ENCODE peak calls at places on chromosome 1, in six cellular contexts. H, C, Z, U, O and B are unnamed samples.

GRCh38 chr1:88519156-88519555 is 164.9 kb upstream of the PKN2 start:
- DNase-seq in C (no peak), Z (peak; percentile 70), U (no peak), H (no peak), O (no peak), B (no peak)

GRCh38 chr1:180291004-180291403 is 60.9 kb downstream of the LHX4 start:
- DNase-seq in U (no peak), Z (no peak), C (no peak), H (no peak), O (no peak), B (no peak)

GRCh38 chr1:42176902-42177519 is 12.5 kb upstream of the GUCA2A start:
- DNase-seq in Z (peak; percentile 35), O (no peak), U (peak; percentile 39), H (no peak), C (peak; percentile 89), B (peak; percentile 55)

GRCh38 chr1:40344597-40344996 is 27.5 kb upstream of the COL9A2 start:
- DNase-seq in U (peak; percentile 21), Z (peak; percentile 49), O (no peak), C (peak; percentile 18), H (no peak), B (no peak)

GRCh38 chr1:230052665-230053064 is 14.4 kb upstream of the GALNT2 start:
- DNase-seq in U (no peak), O (no peak), H (no peak), C (no peak), Z (no peak), B (no peak)

GRCh38 chr1:236172041-236172579 is 29.8 kb downstream of the GPR137B start:
- DNase-seq in O (no peak), U (no peak), Z (no peak), C (no peak), H (no peak), B (no peak)

GRCh38 chr1:186275818-186276217 is 99.2 kb downstream of the TPR start:
- DNase-seq in U (no peak), O (no peak), Z (no peak), C (no peak), H (no peak), B (no peak)

GRCh38 chr1:26582836-26583460 is 53.4 kb downstream of the RPS6KA1 start:
- DNase-seq in U (peak; percentile 11), C (no peak), H (no peak), O (no peak), Z (peak; percentile 60), B (no peak)

GRCh38 chr1:54547601-54548388 is at the start of gene ACOT11:
- DNase-seq in Z (peak; percentile 39), C (peak; percentile 75), O (no peak), H (no peak), U (no peak), B (no peak)

GRCh38 chr1:32605711-32606424 is 44.5 kb downstream of the ZBTB8OS start:
- DNase-seq in U (no peak), Z (no peak), O (no peak), C (no peak), H (no peak), B (no peak)

GRCh38 chr1:24481098-24481497 is 21.5 kb upstream of the RCAN3 start:
- DNase-seq in C (no peak), U (no peak), H (no peak), Z (no peak), O (no peak), B (peak; percentile 34)

GRCh38 chr1:65368403-65368802 is 52.1 kb upstream of the LEPR start:
- DNase-seq in C (no peak), H (no peak), U (no peak), O (no peak), Z (no peak), B (no peak)

GRCh38 chr1:920506-920905 is 3.2 kb upstream of the SAMD11 start:
- DNase-seq in H (no peak), U (no peak), C (no peak), Z (no peak), O (no peak), B (no peak)

GRCh38 chr1:19436716-19437476 is 48.4 kb downstream of the CAPZB start:
- DNase-seq in Z (peak; percentile 46), O (no peak), U (peak; percentile 78), C (no peak), H (no peak), B (no peak)

GRCh38 chr1:174967845-174968705 is 31.7 kb upstream of the CACYBP start:
- DNase-seq in H (no peak), C (no peak), Z (no peak), U (no peak), O (no peak), B (peak; percentile 83)

GRCh38 chr1:226569879-226570547 is 21.4 kb downstream of the STUM start:
- DNase-seq in H (peak; percentile 27), O (no peak), Z (no peak), C (peak; percentile 89), U (no peak), B (no peak)

GRCh38 chr1:168774241-168774640 is 45.2 kb upstream of the DPT start:
- DNase-seq in C (no peak), U (no peak), H (no peak), O (no peak), Z (peak; percentile 52), B (no peak)

GRCh38 chr1:152758636-152759035 is 811 bp downstream of the KPRP start:
- DNase-seq in C (no peak), Z (no peak), U (no peak), O (no peak), H (no peak), B (no peak)

GRCh38 chr1:40710581-40711315 is 19.2 kb downstream of the NFYC start:
- DNase-seq in Z (peak; percentile 37), U (no peak), O (no peak), C (peak; percentile 43), H (no peak), B (no peak)

GRCh38 chr1:212225416-212225815 is 59.8 kb upstream of the PPP2R5A start:
- DNase-seq in O (no peak), U (no peak), C (peak; percentile 30), H (no peak), Z (no peak), B (no peak)

GRCh38 chr1:53681647-53682368 is 57.2 kb downstream of the GLIS1 start:
- DNase-seq in C (peak; percentile 91), O (peak; percentile 38), Z (no peak), U (peak; percentile 25), H (peak; percentile 27), B (peak; percentile 81)

GRCh38 chr1:43766818-43767525 is 59.6 kb downstream of the ST3GAL3 start:
- DNase-seq in O (no peak), Z (peak; percentile 58), U (peak; percentile 73), C (peak; percentile 87), H (no peak), B (no peak)

DNA sequence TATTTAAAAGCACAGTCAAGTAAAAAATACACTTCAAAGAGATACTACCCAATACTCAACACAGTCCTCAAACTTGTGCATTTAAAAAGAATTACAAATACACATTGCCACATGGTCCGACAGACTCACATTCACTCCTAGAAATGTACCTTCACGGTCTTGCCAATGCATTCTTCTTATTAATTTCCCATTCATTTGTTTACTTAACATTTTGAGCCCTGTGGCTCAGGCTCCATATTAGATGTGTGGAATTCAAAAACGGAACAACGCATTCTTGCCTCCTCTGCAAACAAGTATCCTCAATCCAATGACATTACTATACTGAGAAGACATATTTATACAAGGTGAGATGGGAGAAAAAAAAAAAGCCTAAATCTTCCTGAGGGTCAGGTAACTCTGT is 2.5 kb upstream of the DUSP23 start:
- DNase-seq in C (no peak), U (no peak), O (no peak), H (no peak), Z (no peak), B (no peak)
- H3K27ac ChIP-seq in C (no peak overlapping the region), U (no peak overlapping the region), O (no peak overlapping the region), H (no peak overlapping the region), Z (no peak overlapping the region), B (no peak overlapping the region)

DNA sequence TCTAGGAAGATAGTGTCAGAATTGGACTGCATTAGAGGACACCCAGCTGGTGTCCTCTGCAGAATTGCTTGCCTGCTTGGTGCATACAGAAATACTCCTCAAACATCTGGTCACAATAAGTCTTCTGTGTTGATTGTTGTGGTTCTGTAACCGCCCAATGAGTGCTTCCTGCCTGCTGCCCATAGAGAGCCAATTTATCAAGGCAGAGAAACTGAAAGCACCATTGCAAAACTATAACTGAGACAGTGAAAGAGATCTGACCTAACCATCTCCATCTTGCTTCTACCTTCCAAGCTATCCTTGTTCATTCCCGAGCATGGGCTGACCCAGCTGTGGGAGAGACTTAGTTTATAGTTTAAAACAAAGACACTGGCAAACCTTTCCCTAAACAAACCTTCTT is 462.4 kb upstream of the RGS18 start:
- DNase-seq in H (no peak), Z (no peak), O (no peak), U (no peak), C (no peak), B (peak; percentile 95)
- H2AFZ ChIP-seq in H (no peak overlapping the region), Z (no peak overlapping the region), O (no peak overlapping the region), U (no peak overlapping the region), C (no peak overlapping the region), B (peak overlapping the region; percentile 67)

GRCh38 chr1:205858141-205858961 is 8.4 kb upstream of the PM20D1 start:
- DNase-seq in U (no peak), O (no peak), Z (no peak), C (peak; percentile 15), H (no peak), B (peak; percentile 53)
- TF ChIP-seq CTCF in U (peak; percentile 17), O (no peak), Z (no peak), C (no peak), H (no peak), B (peak; percentile 54)

GRCh38 chr1:34365295-34365694 is 188.6 kb downstream of the C1orf94 start:
- DNase-seq in H (no peak), U (no peak), C (no peak), Z (no peak), O (no peak), B (no peak)

GRCh38 chr1:34367954-34368353 is 191.2 kb downstream of the C1orf94 start:
- DNase-seq in U (no peak), H (no peak), O (no peak), Z (no peak), C (no peak), B (no peak)

GRCh38 chr1:34364376-34364775 is 187.7 kb downstream of the C1orf94 start:
- DNase-seq in U (no peak), H (no peak), O (no peak), C (no peak), Z (no peak), B (no peak)

GRCh38 chr1:34369701-34370455 is 193.2 kb downstream of the C1orf94 start:
- DNase-seq in O (no peak), Z (no peak), U (no peak), H (no peak), C (no peak), B (no peak)

GRCh38 chr1:34366875-34367624 is 190.3 kb downstream of the C1orf94 start:
- DNase-seq in U (no peak), Z (no peak), C (no peak), O (no peak), H (no peak), B (no peak)
- H3K27ac ChIP-seq in U (no peak overlapping the region), Z (no peak overlapping the region), C (no peak overlapping the region), O (no peak overlapping the region), H (no peak overlapping the region), B (no peak overlapping the region)

DNA sequence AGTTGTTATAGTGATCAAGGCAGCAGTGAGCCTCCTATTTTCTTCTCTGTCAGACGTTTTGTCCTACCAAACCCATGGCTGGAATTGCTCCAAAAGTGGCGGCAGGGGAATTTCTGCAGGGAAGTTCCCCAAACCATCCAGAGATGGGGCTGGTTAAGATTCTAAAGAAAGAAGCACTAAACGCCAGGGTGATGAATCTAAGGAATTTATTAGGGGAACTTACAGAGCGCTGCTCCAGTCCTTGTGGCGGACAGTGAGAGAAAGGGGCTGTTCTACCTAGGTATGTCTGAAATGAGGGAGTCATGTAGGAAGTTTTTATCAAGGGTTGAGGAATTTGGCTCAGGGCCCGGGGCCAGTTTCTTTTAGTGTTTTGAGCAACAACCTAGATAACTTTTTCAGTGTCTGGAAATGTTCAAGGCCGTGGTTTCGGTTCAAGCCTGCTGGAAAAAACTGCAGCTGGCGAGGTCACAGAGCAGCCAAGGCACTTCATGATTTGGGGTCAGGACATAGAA is 222.4 kb upstream of the B3GALT2 start:
- DNase-seq in O (no peak), U (peak; percentile 51), Z (peak; percentile 95), H (no peak), C (peak; percentile 24), B (no peak)
- H2AFZ ChIP-seq in O (no peak overlapping the region), U (no peak overlapping the region), Z (no peak overlapping the region), H (no peak overlapping the region), C (no peak overlapping the region), B (no peak overlapping the region)